ENCODE peak calls at places on chromosomes 13 and 19, in eight cellular contexts. G, W, I, O, N, Q, D and M are unnamed samples.

GRCh38 chr13:90122531-90122930 is 1225.0 kb upstream of the MIR17HG start:
- DNase-seq in G (no peak), W (no peak), I (no peak), O (no peak), N (no peak), Q (no peak), D (no peak), M (no peak)

GRCh38 chr13:111936267-111936925 is 130.6 kb upstream of the SOX1 start:
- DNase-seq in G (no peak), W (no peak), I (no peak), O (no peak), N (no peak), Q (no peak), D (no peak), M (no peak)

GRCh38 chr13:80339578-80339840 is 1.4 kb downstream of the SPRY2 start:
- DNase-seq in G (no peak), W (peak), I (no peak), O (no peak), N (no peak), Q (no peak), D (no peak), M (no peak)

GRCh38 chr13:102784501-102784900 is 10.9 kb upstream of the TEX30 start:
- DNase-seq in G (no peak), W (no peak), I (no peak), O (no peak), N (no peak), Q (no peak), D (no peak), M (no peak)

GRCh38 chr13:72383646-72384045 is 343.8 kb downstream of the MZT1 start:
- DNase-seq in G (no peak), W (no peak), I (no peak), O (peak), N (no peak), Q (no peak), D (no peak), M (no peak)

GRCh38 chr19:29299416-29300380 is 86.7 kb upstream of the UQCRFS1 start:
- DNase-seq in G (no peak), W (no peak), I (no peak), O (no peak), N (no peak), Q (no peak), D (no peak), M (no peak)

GRCh38 chr13:30112602-30113435 is 194.5 kb downstream of the KATNAL1 start:
- DNase-seq in G (peak), W (peak), I (peak), O (peak), N (peak), Q (peak), D (peak), M (peak)

GRCh38 chr13:33628662-33629061 is 189.3 kb upstream of the RFC3 start:
- DNase-seq in G (no peak), W (no peak), I (no peak), O (no peak), N (no peak), Q (no peak), D (no peak), M (no peak)

GRCh38 chr13:104779311-104779710 is 1713.1 kb upstream of the SLC10A2 start:
- DNase-seq in G (no peak), W (peak), I (no peak), O (no peak), N (no peak), Q (no peak), D (no peak), M (peak)

GRCh38 chr13:43730642-43731041 is 56.1 kb downstream of the ENOX1 start:
- DNase-seq in G (peak), W (peak), I (peak), O (no peak), N (no peak), Q (no peak), D (no peak), M (peak)

GRCh38 chr19:11737964-11738745 is 591 bp downstream of the ZNF823 start:
- DNase-seq in G (peak), W (peak), I (peak), O (peak), N (no peak), Q (no peak), D (peak), M (no peak)

GRCh38 chr13:99969934-99970760 is 1.4 kb downstream of the ZIC5 start:
- DNase-seq in G (no peak), W (no peak), I (no peak), O (no peak), N (no peak), Q (no peak), D (no peak), M (no peak)